ENCODE peak calls at places on chromosomes 6 and 20, in seven cellular contexts. One of them, this sample, is unnamed.

GRCh38 chr6:36125575-36125974 is 4.7 kb upstream of the MAPK13 start:
- DNase-seq in fibroblast of mammary gland: no peak
- DNase-seq in neural crest cell: no peak
- DNase-seq in mesothelial cell of epicardium: no peak
- DNase-seq in endothelial cell: no peak
- DNase-seq in NCI-H2029 treated with DMSO at 0.1 percent for 48 hours: no peak
- DNase-seq in T-helper 2 cell: no peak
- DNase-seq in this sample: no peak

GRCh38 chr20:35698298-35699126 is 640 bp downstream of the NFS1 start:
- DNase-seq in neural crest cell: no peak
- DNase-seq in mesothelial cell of epicardium: no peak
- DNase-seq in endothelial cell: peak
- DNase-seq in fibroblast of mammary gland: no peak
- DNase-seq in NCI-H2029 treated with DMSO at 0.1 percent for 48 hours: no peak
- DNase-seq in T-helper 2 cell: peak
- DNase-seq in this sample: no peak

GRCh38 chr20:57573893-57574292 is 13.0 kb downstream of the PCK1 start:
- DNase-seq in endothelial cell: no peak
- DNase-seq in mesothelial cell of epicardium: no peak
- DNase-seq in fibroblast of mammary gland: no peak
- DNase-seq in neural crest cell: no peak
- DNase-seq in T-helper 2 cell: no peak
- DNase-seq in NCI-H2029 treated with DMSO at 0.1 percent for 48 hours: no peak
- DNase-seq in this sample: no peak

GRCh38 chr6:149231786-149232185 is 85.7 kb upstream of the TAB2 start:
- DNase-seq in NCI-H2029 treated with DMSO at 0.1 percent for 48 hours: no peak
- DNase-seq in T-helper 2 cell: no peak
- DNase-seq in neural crest cell: no peak
- DNase-seq in mesothelial cell of epicardium: no peak
- DNase-seq in fibroblast of mammary gland: no peak
- DNase-seq in endothelial cell: no peak
- DNase-seq in this sample: peak

GRCh38 chr6:46217671-46218131 is 46.9 kb upstream of the ENPP5 start:
- DNase-seq in endothelial cell: no peak
- DNase-seq in neural crest cell: no peak
- DNase-seq in T-helper 2 cell: no peak
- DNase-seq in fibroblast of mammary gland: peak
- DNase-seq in NCI-H2029 treated with DMSO at 0.1 percent for 48 hours: no peak
- DNase-seq in mesothelial cell of epicardium: no peak
- DNase-seq in this sample: peak

GRCh38 chr6:110618591-110619267 is 142.3 kb upstream of the SLC22A16 start:
- DNase-seq in endothelial cell: peak
- DNase-seq in T-helper 2 cell: peak
- DNase-seq in mesothelial cell of epicardium: no peak
- DNase-seq in NCI-H2029 treated with DMSO at 0.1 percent for 48 hours: no peak
- DNase-seq in fibroblast of mammary gland: peak
- DNase-seq in neural crest cell: no peak
- DNase-seq in this sample: peak

GRCh38 chr20:37468886-37469285 is 52.2 kb upstream of the NNAT start:
- DNase-seq in endothelial cell: no peak
- DNase-seq in fibroblast of mammary gland: no peak
- DNase-seq in T-helper 2 cell: no peak
- DNase-seq in neural crest cell: no peak
- DNase-seq in NCI-H2029 treated with DMSO at 0.1 percent for 48 hours: no peak
- DNase-seq in mesothelial cell of epicardium: no peak
- DNase-seq in this sample: no peak

GRCh38 chr20:39109933-39110818 is 148.0 kb downstream of the DHX35 start:
- DNase-seq in mesothelial cell of epicardium: no peak
- DNase-seq in neural crest cell: no peak
- DNase-seq in fibroblast of mammary gland: no peak
- DNase-seq in endothelial cell: no peak
- DNase-seq in NCI-H2029 treated with DMSO at 0.1 percent for 48 hours: peak
- DNase-seq in T-helper 2 cell: no peak
- DNase-seq in this sample: no peak

GRCh38 chr20:17966432-17967312 is 1.9 kb downstream of the SNX5 start:
- DNase-seq in neural crest cell: no peak
- DNase-seq in endothelial cell: no peak
- DNase-seq in NCI-H2029 treated with DMSO at 0.1 percent for 48 hours: no peak
- DNase-seq in fibroblast of mammary gland: peak
- DNase-seq in mesothelial cell of epicardium: no peak
- DNase-seq in T-helper 2 cell: peak
- DNase-seq in this sample: no peak

GRCh38 chr20:45306431-45306982 is at the start of gene RBPJL:
- DNase-seq in NCI-H2029 treated with DMSO at 0.1 percent for 48 hours: no peak
- DNase-seq in endothelial cell: peak
- DNase-seq in fibroblast of mammary gland: no peak
- DNase-seq in T-helper 2 cell: no peak
- DNase-seq in neural crest cell: peak
- DNase-seq in mesothelial cell of epicardium: no peak
- DNase-seq in this sample: no peak